ENCODE peak calls at places on chromosomes 5 and 9, in five cellular contexts. One of them, this sample, is unnamed.

GRCh38 chr9:120532475-120532874 is 47.5 kb downstream of the CDK5RAP2 start:
- DNase-seq in tibial artery: peak; percentile 68
- DNase-seq in uterus: no peak
- DNase-seq in body of pancreas: peak; percentile 15
- DNase-seq in A549: peak; percentile 82
- DNase-seq in this sample: peak; percentile 62

GRCh38 chr9:104800068-104800785 is 36.3 kb downstream of the NIPSNAP3B start:
- DNase-seq in tibial artery: no peak
- DNase-seq in uterus: no peak
- DNase-seq in body of pancreas: no peak
- DNase-seq in A549: no peak
- DNase-seq in this sample: no peak

GRCh38 chr5:136174021-136174659 is 18.8 kb downstream of the SMIM32 start:
- DNase-seq in tibial artery: no peak
- DNase-seq in uterus: no peak
- DNase-seq in body of pancreas: no peak
- DNase-seq in A549: peak; percentile 72
- DNase-seq in this sample: no peak

GRCh38 chr5:1111727-1112289 is at the start of gene SLC12A7:
- DNase-seq in tibial artery: no peak
- DNase-seq in uterus: peak; percentile 55
- DNase-seq in body of pancreas: peak; percentile 79
- DNase-seq in A549: peak; percentile 38
- DNase-seq in this sample: peak; percentile 63

GRCh38 chr9:121055642-121056143 is 5.6 kb upstream of the C5 start:
- DNase-seq in tibial artery: no peak
- DNase-seq in uterus: no peak
- DNase-seq in body of pancreas: peak; percentile 85
- DNase-seq in A549: peak; percentile 74
- DNase-seq in this sample: no peak

GRCh38 chr9:115254781-115255180 is 136.8 kb upstream of the TNC start:
- DNase-seq in tibial artery: no peak
- DNase-seq in uterus: no peak
- DNase-seq in body of pancreas: no peak
- DNase-seq in A549: no peak
- DNase-seq in this sample: no peak

GRCh38 chr9:108780949-108781734 is 74.6 kb downstream of the ACTL7B start:
- DNase-seq in tibial artery: no peak
- DNase-seq in uterus: no peak
- DNase-seq in body of pancreas: no peak
- DNase-seq in A549: no peak
- DNase-seq in this sample: no peak

GRCh38 chr5:36369092-36369737 is 67.5 kb upstream of the RANBP3L start:
- DNase-seq in tibial artery: no peak
- DNase-seq in uterus: no peak
- DNase-seq in body of pancreas: peak; percentile 30
- DNase-seq in A549: no peak
- DNase-seq in this sample: no peak

GRCh38 chr5:82107277-82107676 is 135.5 kb downstream of the ATG10 start:
- DNase-seq in tibial artery: no peak
- DNase-seq in uterus: no peak
- DNase-seq in body of pancreas: no peak
- DNase-seq in A549: peak; percentile 40
- DNase-seq in this sample: no peak

GRCh38 chr5:143267186-143267585 is 136.3 kb downstream of the NR3C1 start:
- DNase-seq in tibial artery: no peak
- DNase-seq in uterus: no peak
- DNase-seq in body of pancreas: no peak
- DNase-seq in A549: no peak
- DNase-seq in this sample: no peak

GRCh38 chr5:133993152-133993548 is 11.6 kb downstream of the VDAC1 start:
- DNase-seq in tibial artery: no peak
- DNase-seq in uterus: no peak
- DNase-seq in body of pancreas: no peak
- DNase-seq in A549: no peak
- DNase-seq in this sample: no peak

DNA sequence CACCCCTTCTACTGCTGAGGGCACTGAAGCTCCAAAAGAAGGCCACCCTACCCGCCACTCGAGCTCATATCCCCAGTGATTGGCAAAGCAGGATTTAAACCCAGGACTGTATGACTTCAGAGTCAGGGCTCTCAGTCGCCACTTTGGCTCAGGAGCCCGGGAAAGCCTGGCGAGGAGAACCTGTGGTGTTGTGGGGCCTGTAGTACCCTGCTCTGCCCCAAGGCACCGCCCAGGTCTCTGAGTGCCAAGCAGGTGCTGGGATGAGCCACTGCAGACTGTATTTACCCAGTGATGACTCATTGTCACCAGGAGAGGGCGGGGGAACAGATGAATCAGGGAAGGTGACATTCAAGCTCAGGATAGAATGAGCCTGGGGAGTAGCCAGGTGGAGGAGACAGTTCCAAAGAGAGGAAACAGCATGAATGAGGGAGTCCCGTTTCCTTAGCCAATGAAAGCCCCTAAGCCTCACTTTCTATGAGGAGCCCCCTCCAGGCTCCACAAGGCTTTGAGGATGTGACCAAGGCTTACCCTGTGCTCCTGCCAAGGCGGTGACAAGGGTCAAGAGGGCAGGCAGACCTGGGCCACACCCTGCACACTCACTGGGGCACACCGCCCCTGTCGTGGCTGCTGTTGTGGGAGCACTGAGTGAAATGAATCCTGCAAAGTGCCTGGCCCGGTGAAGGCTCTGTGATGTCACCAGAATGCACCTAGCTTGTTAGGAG is 17.8 kb upstream of the DPM2 start:
- DNase-seq in tibial artery: no peak
- DNase-seq in uterus: no peak
- DNase-seq in body of pancreas: peak; percentile 97
- DNase-seq in A549: peak; percentile 89
- DNase-seq in this sample: peak; percentile 88
- H3K27ac ChIP-seq in tibial artery: no peak overlapping the region
- H3K27ac ChIP-seq in uterus: peak overlapping the region; percentile 66
- H3K27ac ChIP-seq in body of pancreas: peak overlapping the region; percentile 81
- H3K27ac ChIP-seq in A549: peak overlapping the region; percentile 84
- H3K27ac ChIP-seq in this sample: peak overlapping the region; percentile 63

DNA sequence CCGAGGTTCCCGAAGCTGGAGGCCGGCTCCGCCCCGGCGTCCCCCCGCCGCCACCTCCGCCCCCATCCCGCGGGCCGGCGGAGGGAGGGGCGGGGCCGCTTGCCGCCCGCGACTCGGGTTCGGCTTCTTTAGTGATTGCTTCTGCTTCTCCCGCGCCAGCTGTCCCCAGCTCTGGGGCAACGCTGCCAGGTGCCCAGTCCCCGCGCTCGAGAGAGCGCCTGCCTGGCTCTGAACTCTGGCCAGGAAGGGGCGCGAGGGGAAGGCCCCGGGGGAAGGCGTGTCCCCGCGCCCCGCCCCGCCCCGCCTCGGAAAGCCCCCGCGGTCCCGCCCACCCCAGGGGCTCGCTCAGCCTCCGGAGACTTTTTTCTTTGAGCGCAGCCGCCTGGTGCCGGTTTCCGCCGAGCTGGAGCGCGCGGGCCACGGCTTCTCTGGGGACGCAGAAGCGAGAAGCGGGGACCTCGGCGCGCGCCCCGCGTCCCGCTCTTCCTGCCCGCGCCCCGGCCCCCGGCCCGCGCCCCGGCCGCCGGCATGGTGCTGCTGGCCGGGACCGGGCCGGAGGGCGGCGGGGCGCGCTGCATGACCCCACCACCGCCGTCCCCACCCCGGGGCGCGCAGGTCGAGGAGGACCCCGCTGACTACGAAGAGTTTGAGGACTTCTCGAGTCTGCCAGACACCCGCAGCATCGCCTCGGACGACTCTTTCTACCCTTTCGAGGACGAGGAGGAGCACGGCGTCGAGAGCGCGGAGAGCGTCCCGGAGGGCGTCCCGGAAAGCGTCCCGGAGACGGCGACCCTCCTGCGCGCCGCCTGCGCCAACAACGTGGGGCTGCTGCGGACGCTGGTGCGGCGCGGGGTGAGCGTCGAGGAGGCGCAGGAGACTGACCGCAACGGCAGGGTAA is at the start of gene ANKRD33B:
- DNase-seq in tibial artery: peak; percentile 77
- DNase-seq in uterus: peak; percentile 68
- DNase-seq in body of pancreas: peak; percentile 64
- DNase-seq in A549: peak; percentile 77
- DNase-seq in this sample: peak; percentile 50
- H3K4me1 ChIP-seq in tibial artery: no peaks in the 10 kb centered on the region
- H3K4me1 ChIP-seq in uterus: no peaks in the 10 kb centered on the region
- H3K4me1 ChIP-seq in body of pancreas: peaks cover 29% of the 10 kb centered on the region
- H3K4me1 ChIP-seq in A549: peaks cover 46% of the 10 kb centered on the region
- H3K4me1 ChIP-seq in this sample: no peaks in the 10 kb centered on the region

GRCh38 chr9:137296214-137297059 is 5.6 kb downstream of the NRARP start:
- DNase-seq in tibial artery: no peak
- DNase-seq in uterus: no peak
- DNase-seq in body of pancreas: peak; percentile 81
- DNase-seq in A549: peak; percentile 61
- DNase-seq in this sample: no peak
- H3K4me3 ChIP-seq in tibial artery: peak overlapping the region; percentile 44
- H3K4me3 ChIP-seq in uterus: peak overlapping the region; percentile 10
- H3K4me3 ChIP-seq in body of pancreas: no peak overlapping the region
- H3K4me3 ChIP-seq in A549: peak overlapping the region; percentile 88
- H3K4me3 ChIP-seq in this sample: peak overlapping the region; percentile 55

GRCh38 chr5:180970875-180971274 is 17.8 kb upstream of the BTNL3 start:
- DNase-seq in tibial artery: no peak
- DNase-seq in uterus: no peak
- DNase-seq in body of pancreas: no peak
- DNase-seq in A549: no peak
- DNase-seq in this sample: no peak

GRCh38 chr5:180977852-180978251 is 10.8 kb upstream of the BTNL3 start:
- DNase-seq in tibial artery: no peak
- DNase-seq in uterus: no peak
- DNase-seq in body of pancreas: no peak
- DNase-seq in A549: no peak
- DNase-seq in this sample: no peak

GRCh38 chr5:180976518-180976917 is 12.1 kb upstream of the BTNL3 start:
- DNase-seq in tibial artery: no peak
- DNase-seq in uterus: no peak
- DNase-seq in body of pancreas: no peak
- DNase-seq in A549: no peak
- DNase-seq in this sample: no peak

GRCh38 chr5:180975338-180975737 is 13.3 kb upstream of the BTNL3 start:
- DNase-seq in tibial artery: no peak
- DNase-seq in uterus: no peak
- DNase-seq in body of pancreas: no peak
- DNase-seq in A549: no peak
- DNase-seq in this sample: no peak

GRCh38 chr5:180974612-180975315 is 13.9 kb upstream of the BTNL3 start:
- DNase-seq in tibial artery: no peak
- DNase-seq in uterus: no peak
- DNase-seq in body of pancreas: no peak
- DNase-seq in A549: no peak
- DNase-seq in this sample: no peak
- H3K27ac ChIP-seq in tibial artery: no peak overlapping the region
- H3K27ac ChIP-seq in uterus: no peak overlapping the region
- H3K27ac ChIP-seq in body of pancreas: no peak overlapping the region
- H3K27ac ChIP-seq in A549: no peak overlapping the region
- H3K27ac ChIP-seq in this sample: no peak overlapping the region

DNA sequence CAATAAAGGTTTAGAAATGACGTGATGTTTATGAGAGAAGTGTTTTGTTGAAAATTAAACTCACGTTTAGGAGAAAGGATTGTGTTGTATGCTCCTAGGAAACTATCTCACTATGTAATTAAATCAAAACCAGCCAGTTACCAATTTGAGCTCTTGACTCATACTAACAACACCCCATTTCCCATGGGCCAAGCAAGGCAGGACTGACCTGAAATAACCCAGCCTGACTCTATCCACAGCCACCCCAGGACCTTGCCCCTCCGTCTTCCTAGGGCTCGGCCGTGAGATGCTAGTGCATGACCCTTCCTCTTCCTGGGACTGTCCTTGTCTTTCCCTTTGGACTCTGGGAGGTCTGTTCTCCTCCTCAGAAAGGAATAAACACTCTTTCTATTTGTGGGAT is 16.4 kb downstream of the TLR4 start:
- DNase-seq in tibial artery: peak; percentile 68
- DNase-seq in uterus: no peak
- DNase-seq in body of pancreas: no peak
- DNase-seq in A549: no peak
- DNase-seq in this sample: no peak
- H3K4me1 ChIP-seq in tibial artery: no peaks in the 10 kb centered on the region
- H3K4me1 ChIP-seq in uterus: no peaks in the 10 kb centered on the region
- H3K4me1 ChIP-seq in body of pancreas: peaks cover 12% of the 10 kb centered on the region
- H3K4me1 ChIP-seq in A549: no peaks in the 10 kb centered on the region
- H3K4me1 ChIP-seq in this sample: peaks cover 18% of the 10 kb centered on the region

DNA sequence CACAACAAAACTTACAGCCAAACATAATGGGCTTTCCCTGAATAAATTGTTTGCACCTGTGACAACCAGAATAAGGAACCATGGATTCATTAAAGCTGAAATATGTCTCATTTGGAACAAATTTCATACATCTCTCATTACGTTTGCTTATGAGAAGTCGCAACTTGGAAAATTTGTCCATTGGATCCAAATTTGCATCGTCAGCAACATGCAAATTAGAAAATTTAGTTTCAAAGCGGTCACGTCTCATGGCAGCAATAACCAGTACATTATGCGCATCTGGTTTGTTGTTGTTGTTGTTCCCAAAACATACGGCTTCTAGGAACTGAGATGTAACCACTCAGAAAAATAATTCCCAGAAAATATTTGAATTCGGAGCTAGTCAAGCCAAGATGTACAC is 1311.5 kb upstream of the CDH6 start:
- DNase-seq in tibial artery: no peak
- DNase-seq in uterus: no peak
- DNase-seq in body of pancreas: no peak
- DNase-seq in A549: no peak
- DNase-seq in this sample: no peak
- H3K4me3 ChIP-seq in tibial artery: no peak overlapping the region
- H3K4me3 ChIP-seq in uterus: no peak overlapping the region
- H3K4me3 ChIP-seq in body of pancreas: no peak overlapping the region
- H3K4me3 ChIP-seq in A549: no peak overlapping the region
- H3K4me3 ChIP-seq in this sample: no peak overlapping the region

GRCh38 chr9:37182718-37183117 is 62.3 kb downstream of the ZCCHC7 start:
- DNase-seq in tibial artery: no peak
- DNase-seq in uterus: no peak
- DNase-seq in body of pancreas: no peak
- DNase-seq in A549: no peak
- DNase-seq in this sample: no peak

GRCh38 chr9:37191403-37192089 is 71.2 kb downstream of the ZCCHC7 start:
- DNase-seq in tibial artery: no peak
- DNase-seq in uterus: no peak
- DNase-seq in body of pancreas: no peak
- DNase-seq in A549: no peak
- DNase-seq in this sample: no peak

GRCh38 chr9:37187713-37188439 is 67.5 kb downstream of the ZCCHC7 start:
- DNase-seq in tibial artery: no peak
- DNase-seq in uterus: no peak
- DNase-seq in body of pancreas: no peak
- DNase-seq in A549: no peak
- DNase-seq in this sample: no peak

GRCh38 chr9:37184905-37185867 is 64.8 kb downstream of the ZCCHC7 start:
- DNase-seq in tibial artery: no peak
- DNase-seq in uterus: no peak
- DNase-seq in body of pancreas: no peak
- DNase-seq in A549: no peak
- DNase-seq in this sample: no peak

DNA sequence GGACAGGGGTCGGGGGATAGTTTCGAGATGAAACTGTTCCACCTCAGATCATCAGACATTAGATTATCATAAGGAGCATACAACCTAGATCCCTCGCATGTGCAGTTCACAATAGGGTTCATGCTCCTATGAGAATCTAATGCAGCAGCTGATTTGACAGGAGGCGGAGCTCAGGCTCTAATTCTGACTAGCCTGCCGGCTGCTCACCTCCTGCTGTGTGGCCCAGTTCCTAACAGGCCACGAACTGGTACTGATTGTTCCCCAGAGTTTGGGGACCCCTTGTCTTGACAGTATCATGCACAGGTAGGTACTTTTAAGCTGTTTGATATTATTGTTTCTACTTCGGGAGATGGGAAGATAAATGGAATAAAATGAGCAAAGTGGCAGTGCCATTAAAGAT is 66.9 kb downstream of the ZCCHC7 start:
- DNase-seq in tibial artery: no peak
- DNase-seq in uterus: no peak
- DNase-seq in body of pancreas: no peak
- DNase-seq in A549: no peak
- DNase-seq in this sample: no peak
- H3K27ac ChIP-seq in tibial artery: no peak overlapping the region
- H3K27ac ChIP-seq in uterus: no peak overlapping the region
- H3K27ac ChIP-seq in body of pancreas: no peak overlapping the region
- H3K27ac ChIP-seq in A549: no peak overlapping the region
- H3K27ac ChIP-seq in this sample: no peak overlapping the region

This sample was measured in lung.